ENCODE peak calls at places on chromosomes 11 and 22, in eight cellular contexts. R, C, I, W, U, K, X and Y are unnamed samples.

GRCh38 chr11:69840371-69841169 is 21.4 kb upstream of the FGF3 start:
- DNase-seq in X (no peak), U (no peak), C (peak; percentile 79), W (peak; percentile 30), K (no peak), I (no peak), R (no peak), Y (peak; percentile 56)

GRCh38 chr11:9884601-9885000 is 220.7 kb downstream of the SWAP70 start:
- DNase-seq in U (no peak), I (no peak), K (no peak), C (no peak), X (no peak), W (no peak), R (no peak), Y (no peak)

GRCh38 chr11:11416917-11417316 is 63.9 kb upstream of the CSNK2A3 start:
- DNase-seq in K (no peak), C (peak; percentile 77), I (no peak), R (peak; percentile 75), U (no peak), X (no peak), W (no peak), Y (no peak)

GRCh38 chr11:128259816-128260215 is 327.5 kb downstream of the ETS1 start:
- DNase-seq in X (no peak), I (no peak), U (no peak), W (no peak), K (no peak), C (no peak), R (no peak), Y (no peak)

GRCh38 chr22:42697542-42698013 is 23.1 kb downstream of the A4GALT start:
- DNase-seq in K (no peak), W (no peak), C (peak; percentile 44), X (peak; percentile 96), R (peak; percentile 84), I (peak; percentile 64), U (peak; percentile 26), Y (no peak)

GRCh38 chr11:127470485-127470884 is 469.9 kb upstream of the KIRREL3 start:
- DNase-seq in U (peak; percentile 29), C (peak; percentile 40), I (peak; percentile 25), R (no peak), W (no peak), K (no peak), X (peak; percentile 39), Y (no peak)

GRCh38 chr11:59776210-59777066 is 21.3 kb downstream of the STX3 start:
- DNase-seq in X (no peak), K (no peak), I (no peak), W (no peak), U (peak; percentile 79), C (peak; percentile 99), R (peak; percentile 84), Y (no peak)

GRCh38 chr11:74057251-74058151 is 48.6 kb upstream of the UCP3 start:
- DNase-seq in R (peak; percentile 86), X (no peak), K (no peak), W (no peak), C (peak; percentile 23), I (no peak), U (no peak), Y (no peak)

GRCh38 chr11:60514055-60514454 is 1.1 kb upstream of the MS4A13 start:
- DNase-seq in I (no peak), U (no peak), C (no peak), X (no peak), K (no peak), W (no peak), R (no peak), Y (no peak)

GRCh38 chr11:68106165-68106940 is 14.8 kb downstream of the CHKA start:
- DNase-seq in K (no peak), R (peak; percentile 43), X (no peak), U (peak; percentile 62), I (peak; percentile 70), C (no peak), W (no peak), Y (no peak)

DNA sequence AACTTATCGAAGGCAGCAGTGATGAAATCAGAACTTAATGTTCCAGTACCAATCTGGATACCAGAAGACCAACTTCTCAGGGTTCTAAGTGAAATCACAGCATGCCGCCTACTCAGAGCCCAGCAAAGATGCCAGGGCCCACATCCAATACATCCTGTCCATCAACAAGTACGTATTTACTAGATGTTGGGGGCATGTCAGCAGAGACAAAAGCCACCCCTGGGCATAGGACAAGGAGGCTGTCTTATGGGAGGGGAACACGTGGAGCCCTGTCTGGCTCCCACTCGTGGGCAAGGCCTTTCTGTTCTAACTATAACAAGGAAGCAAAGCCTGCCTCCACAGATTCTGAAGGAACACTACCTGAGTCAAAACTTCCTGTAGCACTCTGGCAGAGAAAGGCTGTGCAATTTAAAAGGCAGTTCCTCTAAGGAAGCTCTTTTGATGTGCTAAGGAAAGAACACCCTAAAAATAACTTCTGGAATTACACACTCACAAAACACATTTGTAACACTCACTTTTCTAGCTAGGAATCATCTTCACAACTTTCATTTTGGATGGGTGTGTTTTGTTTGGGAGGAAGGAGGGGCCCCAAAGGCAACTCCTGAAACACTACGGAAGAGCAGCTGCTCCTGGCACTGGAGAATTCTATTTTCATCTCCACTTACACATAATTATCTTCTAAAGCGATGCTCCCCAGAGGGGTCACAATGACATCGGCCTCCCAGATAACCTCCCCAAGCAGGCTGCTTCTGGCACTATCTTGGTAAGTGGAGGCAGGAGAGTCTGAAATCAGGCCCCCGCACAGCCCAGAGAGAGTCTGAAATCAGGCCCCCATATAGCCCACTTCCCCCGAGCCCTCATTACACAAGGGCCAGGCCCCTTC is 14.2 kb downstream of the SMCO4 start:
- DNase-seq in C (no peak), K (no peak), I (no peak), W (no peak), R (no peak), U (no peak), X (no peak), Y (no peak)
- H3K4me1 ChIP-seq in C (peaks cover 9% of the 10 kb centered on the region), K (peaks cover 25% of the 10 kb centered on the region), I (peaks cover 37% of the 10 kb centered on the region), W (peaks cover 63% of the 10 kb centered on the region), R (no peaks in the 10 kb centered on the region), U (peaks cover 23% of the 10 kb centered on the region), X (peaks cover 79% of the 10 kb centered on the region), Y (peaks cover 60% of the 10 kb centered on the region)

DNA sequence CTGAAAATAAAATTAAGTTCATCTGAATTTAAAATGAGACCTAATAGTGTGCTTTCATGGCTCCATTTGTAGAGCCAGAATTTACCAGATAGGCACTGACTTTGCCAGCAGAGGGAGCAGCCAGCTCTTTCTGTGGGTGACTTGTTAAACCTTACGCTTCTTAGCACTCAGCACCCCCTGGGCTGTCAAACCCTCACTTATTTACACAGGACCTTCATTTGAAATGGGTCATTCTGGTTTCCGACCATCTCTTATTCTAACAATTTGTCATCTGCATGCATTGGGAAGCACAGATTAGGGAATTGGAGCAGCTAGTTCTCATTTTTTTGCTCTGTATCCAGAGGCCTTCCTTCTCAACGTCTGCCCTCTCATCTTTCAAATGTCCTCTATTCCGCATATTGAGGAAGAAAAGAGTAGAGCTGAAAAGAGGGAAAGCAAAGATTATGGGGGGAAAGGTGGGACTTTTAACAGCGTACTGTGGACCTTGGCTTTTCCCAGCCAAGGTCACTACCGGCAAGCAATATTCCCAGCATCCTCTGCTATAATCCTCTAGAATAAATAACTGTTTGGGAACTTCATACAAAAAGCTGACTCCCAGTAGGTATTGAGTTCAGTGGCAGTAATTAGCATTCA is 3.1 kb downstream of the ASRGL1 start:
- DNase-seq in R (peak; percentile 36), W (peak; percentile 61), I (peak; percentile 63), C (peak; percentile 74), K (peak; percentile 35), U (peak; percentile 58), X (peak; percentile 56), Y (peak; percentile 81)
- H3K4me1 ChIP-seq in R (peaks cover 2% of the 10 kb centered on the region), W (peaks cover 49% of the 10 kb centered on the region), I (peaks cover 8% of the 10 kb centered on the region), C (peaks cover 7% of the 10 kb centered on the region), K (peaks cover 6% of the 10 kb centered on the region), U (peaks cover 8% of the 10 kb centered on the region), X (no peaks in the 10 kb centered on the region), Y (peaks cover 56% of the 10 kb centered on the region)

GRCh38 chr22:26487996-26488395 is 4.3 kb downstream of the SRRD start:
- DNase-seq in C (no peak), W (no peak), X (no peak), U (no peak), I (no peak), R (no peak), K (no peak), Y (no peak)

GRCh38 chr22:26489447-26490036 is 5.9 kb downstream of the SRRD start:
- DNase-seq in I (no peak), C (no peak), U (no peak), K (no peak), X (no peak), W (no peak), R (no peak), Y (no peak)

GRCh38 chr22:26494506-26494905 is 10.8 kb downstream of the SRRD start:
- DNase-seq in W (no peak), K (no peak), X (no peak), U (no peak), I (no peak), R (no peak), C (no peak), Y (no peak)

GRCh38 chr22:26496456-26496855 is 12.8 kb downstream of the SRRD start:
- DNase-seq in X (no peak), R (peak; percentile 75), K (no peak), C (no peak), U (no peak), W (no peak), I (no peak), Y (no peak)

DNA sequence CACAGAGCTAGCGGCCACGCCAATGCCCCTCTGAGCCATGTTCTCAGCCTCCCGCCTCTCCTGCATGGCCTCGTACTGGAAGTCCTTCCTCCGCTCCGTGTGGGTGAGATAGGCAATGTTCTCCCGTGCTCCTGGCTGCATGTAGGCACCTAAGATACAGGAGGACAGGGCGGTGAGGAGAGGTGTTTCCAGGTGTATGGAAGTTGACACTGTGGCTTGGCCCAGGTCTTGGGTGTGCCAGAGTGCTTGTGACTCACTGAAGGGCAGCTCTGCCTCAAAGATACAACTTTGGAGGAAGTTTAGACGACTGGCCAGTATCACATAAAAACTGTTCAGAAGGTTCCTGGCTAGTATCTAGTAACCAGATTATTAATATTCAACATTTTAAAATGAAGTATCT is 8.5 kb downstream of the SRRD start:
- DNase-seq in X (no peak), C (no peak), K (no peak), I (no peak), W (no peak), U (no peak), R (no peak), Y (no peak)
- H3K4me1 ChIP-seq in X (no peaks in the 10 kb centered on the region), C (peaks cover 18% of the 10 kb centered on the region), K (no peaks in the 10 kb centered on the region), I (no peaks in the 10 kb centered on the region), W (no peaks in the 10 kb centered on the region), U (no peaks in the 10 kb centered on the region), R (no peaks in the 10 kb centered on the region), Y (no peaks in the 10 kb centered on the region)

GRCh38 chr22:27863556-27863955 is 55.5 kb downstream of the PITPNB start:
- DNase-seq in C (no peak), K (no peak), X (no peak), I (no peak), W (no peak), U (no peak), R (no peak), Y (no peak)

GRCh38 chr22:27868738-27869282 is 50.2 kb downstream of the PITPNB start:
- DNase-seq in C (no peak), U (no peak), I (no peak), R (no peak), X (no peak), K (no peak), W (no peak), Y (no peak)

GRCh38 chr22:27867958-27868737 is 50.9 kb downstream of the PITPNB start:
- DNase-seq in I (no peak), C (no peak), R (peak; percentile 11), U (no peak), X (no peak), K (no peak), W (no peak), Y (no peak)

GRCh38 chr22:27867114-27867957 is 51.7 kb downstream of the PITPNB start:
- DNase-seq in U (no peak), X (no peak), R (peak; percentile 76), W (no peak), C (no peak), K (no peak), I (no peak), Y (no peak)

GRCh38 chr22:27866136-27867091 is 52.6 kb downstream of the PITPNB start:
- DNase-seq in W (no peak), U (no peak), X (no peak), K (peak; percentile 45), R (peak; percentile 92), C (peak; percentile 85), I (no peak), Y (no peak)
- H3K4me1 ChIP-seq in W (peaks cover 50% of the 10 kb centered on the region), U (peaks cover 48% of the 10 kb centered on the region), X (peaks cover 39% of the 10 kb centered on the region), K (peaks cover 33% of the 10 kb centered on the region), R (peaks cover 22% of the 10 kb centered on the region), C (peaks cover 31% of the 10 kb centered on the region), I (peaks cover 27% of the 10 kb centered on the region), Y (peaks cover 54% of the 10 kb centered on the region)